ENCODE peak calls at places on chromosomes 4 and X, in seven cellular contexts. Q, G, I, E, N, T and O are unnamed samples.

GRCh38 chr4:37603070-37603468 is 83.1 kb downstream of the RELL1 start:
- DNase-seq in Q (peak), G (peak), I (peak), E (peak), N (peak), T (peak), O (peak)

GRCh38 chr4:115950806-115951205 is 837.4 kb upstream of the NDST4 start:
- DNase-seq in Q (no peak), G (no peak), I (no peak), E (no peak), N (no peak), T (no peak), O (no peak)

GRCh38 chr4:47623916-47624554 is 139.0 kb downstream of the ATP10D start:
- DNase-seq in Q (no peak), G (peak), I (no peak), E (peak), N (no peak), T (no peak), O (peak)

GRCh38 chrX:8191022-8191421 is 20.0 kb upstream of the VCX2 start:
- DNase-seq in Q (no peak), G (no peak), I (no peak), E (no peak), N (peak), T (no peak), O (peak)

GRCh38 chrX:110745288-110745687 is 50.3 kb downstream of the CHRDL1 start:
- DNase-seq in Q (no peak), G (no peak), I (no peak), E (no peak), N (no peak), T (no peak), O (no peak)

GRCh38 chr4:4838602-4839470 is 20.6 kb upstream of the MSX1 start:
- DNase-seq in Q (no peak), G (no peak), I (peak), E (no peak), N (no peak), T (no peak), O (peak)

GRCh38 chrX:154607370-154607769 is 11.7 kb downstream of the CTAG1B start:
- DNase-seq in Q (no peak), G (no peak), I (no peak), E (no peak), N (no peak), T (no peak), O (no peak)

GRCh38 chrX:40153335-40154221 is 55.8 kb upstream of the BCOR start:
- DNase-seq in Q (no peak), G (no peak), I (peak), E (peak), N (no peak), T (no peak), O (peak)

GRCh38 chr4:165070560-165070959 is 16.9 kb downstream of the TRIM75 start:
- DNase-seq in Q (no peak), G (no peak), I (no peak), E (no peak), N (no peak), T (no peak), O (no peak)

GRCh38 chrX:3960952-3961351 is 247.5 kb upstream of the PRKX start:
- DNase-seq in Q (no peak), G (no peak), I (no peak), E (no peak), N (no peak), T (no peak), O (no peak)

GRCh38 chr4:177323416-177323815 is 13.7 kb downstream of the NEIL3 start:
- DNase-seq in Q (no peak), G (no peak), I (no peak), E (no peak), N (no peak), T (no peak), O (no peak)

GRCh38 chrX:134685662-134686061 is 27.4 kb upstream of the PLAC1 start:
- DNase-seq in Q (no peak), G (peak), I (no peak), E (peak), N (no peak), T (no peak), O (no peak)

GRCh38 chr4:74037076-74037475 is 1.4 kb downstream of the CXCL3 start:
- DNase-seq in Q (no peak), G (no peak), I (peak), E (no peak), N (no peak), T (no peak), O (peak)

GRCh38 chrX:45479835-45480422 is 279.3 kb upstream of the DIPK2B start:
- DNase-seq in Q (no peak), G (peak), I (no peak), E (peak), N (peak), T (no peak), O (peak)

GRCh38 chrX:39525758-39526157 is 572.0 kb downstream of the BCOR start:
- DNase-seq in Q (no peak), G (no peak), I (peak), E (no peak), N (no peak), T (no peak), O (no peak)

GRCh38 chr4:122884504-122884903 is 37.9 kb downstream of the NUDT6 start:
- DNase-seq in Q (no peak), G (no peak), I (no peak), E (no peak), N (no peak), T (no peak), O (no peak)
- H4K8ac ChIP-seq in Q (no peak), G (no peak), I (no peak), E (no peak), N (no peak), T (no peak), O (no peak)

GRCh38 chrX:53265771-53266170 is 15.6 kb downstream of the IQSEC2 start:
- DNase-seq in Q (no peak), G (peak), I (no peak), E (peak), N (no peak), T (no peak), O (no peak)

GRCh38 chrX:53266914-53267313 is 14.5 kb downstream of the IQSEC2 start:
- DNase-seq in Q (no peak), G (no peak), I (no peak), E (no peak), N (no peak), T (no peak), O (no peak)

GRCh38 chrX:53269536-53270107 is 11.8 kb downstream of the IQSEC2 start:
- DNase-seq in Q (no peak), G (no peak), I (no peak), E (no peak), N (no peak), T (no peak), O (no peak)

GRCh38 chrX:53266175-53266574 is 15.2 kb downstream of the IQSEC2 start:
- DNase-seq in Q (no peak), G (no peak), I (no peak), E (no peak), N (no peak), T (no peak), O (no peak)

DNA sequence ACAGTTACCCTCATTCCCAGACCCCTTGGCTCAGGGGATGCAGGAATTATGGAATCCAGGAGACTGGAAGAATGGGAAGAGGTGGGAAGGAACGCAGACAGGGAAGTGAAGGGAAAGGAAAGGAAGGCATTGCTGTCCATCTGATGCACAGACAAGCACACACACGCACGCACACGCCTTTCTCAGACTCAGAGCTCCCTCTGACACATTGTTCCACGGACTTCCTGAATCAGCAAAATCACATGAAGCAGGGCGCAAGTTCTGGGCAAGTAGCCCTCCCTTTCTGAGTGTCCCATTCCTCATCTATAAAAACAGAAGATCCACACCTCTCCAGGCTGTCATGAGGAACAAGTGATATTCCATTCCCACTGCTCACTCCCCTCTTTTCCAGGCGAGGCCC is 13.2 kb downstream of the IQSEC2 start:
- DNase-seq in Q (no peak), G (no peak), I (no peak), E (no peak), N (no peak), T (no peak), O (no peak)
- H3K4me2 ChIP-seq in Q (no peak), G (no peak), I (no peak), E (no peak), N (no peak), T (no peak), O (no peak)

DNA sequence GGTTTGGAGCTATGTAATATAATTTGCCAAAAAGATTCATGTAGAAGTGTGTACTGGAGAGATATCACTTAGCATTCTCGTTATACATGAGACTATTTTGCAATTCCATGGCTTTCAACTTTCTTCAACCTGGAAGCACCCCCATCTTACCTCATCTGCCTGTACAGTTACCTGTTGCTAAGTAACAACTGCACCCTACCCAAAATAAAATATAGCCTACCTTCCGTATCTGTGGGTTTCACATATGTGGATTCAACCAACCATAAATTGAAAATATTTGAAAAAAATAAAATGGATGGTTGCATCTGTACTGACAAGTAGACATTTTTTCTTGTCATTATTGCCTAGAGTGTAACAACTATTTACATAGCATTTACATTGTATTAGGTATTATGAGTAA is 278.3 kb downstream of the PPP1R2C start:
- DNase-seq in Q (no peak), G (no peak), I (no peak), E (no peak), N (no peak), T (no peak), O (no peak)
- H3K18ac ChIP-seq in Q (no peak), G (no peak), I (no peak), E (no peak), N (no peak), T (no peak), O (no peak)

GRCh38 chr4:103934178-103934789 is 214.5 kb upstream of the TACR3 start:
- DNase-seq in Q (peak), G (peak), I (no peak), E (peak), N (peak), T (no peak), O (peak)

GRCh38 chr4:103923551-103923950 is 203.8 kb upstream of the TACR3 start:
- DNase-seq in Q (no peak), G (no peak), I (no peak), E (no peak), N (no peak), T (no peak), O (no peak)

GRCh38 chr4:103928370-103928769 is 208.6 kb upstream of the TACR3 start:
- DNase-seq in Q (no peak), G (no peak), I (no peak), E (no peak), N (no peak), T (no peak), O (no peak)
- H4K8ac ChIP-seq in Q (no peak), G (no peak), I (no peak), E (no peak), N (no peak), T (no peak), O (no peak)

GRCh38 chr4:80486603-80487002 is 151.1 kb downstream of the CFAP299 start:
- DNase-seq in Q (peak), G (no peak), I (no peak), E (no peak), N (no peak), T (no peak), O (peak)
- H3K4me2 ChIP-seq in Q (no peak), G (no peak), I (no peak), E (no peak), N (no peak), T (no peak), O (no peak)

GRCh38 chr4:106266201-106266600 is 49.8 kb downstream of the TBCK start:
- DNase-seq in Q (no peak), G (peak), I (no peak), E (peak), N (peak), T (no peak), O (peak)

GRCh38 chr4:106268731-106269272 is 47.2 kb downstream of the TBCK start:
- DNase-seq in Q (no peak), G (no peak), I (no peak), E (no peak), N (no peak), T (no peak), O (no peak)

GRCh38 chr4:106273831-106274230 is 42.2 kb downstream of the TBCK start:
- DNase-seq in Q (no peak), G (peak), I (no peak), E (peak), N (peak), T (no peak), O (peak)

GRCh38 chr4:106270708-106271107 is 45.3 kb downstream of the TBCK start:
- DNase-seq in Q (no peak), G (no peak), I (no peak), E (no peak), N (no peak), T (no peak), O (no peak)
- H3K18ac ChIP-seq in Q (no peak), G (no peak), I (no peak), E (no peak), N (no peak), T (no peak), O (no peak)

GRCh38 chrX:30666094-30666493 is 12.9 kb downstream of the GK start:
- DNase-seq in Q (no peak), G (no peak), I (no peak), E (no peak), N (no peak), T (no peak), O (no peak)
- H4K8ac ChIP-seq in Q (no peak), G (no peak), I (no peak), E (no peak), N (no peak), T (no peak), O (no peak)

GRCh38 chr4:105715692-105716278 is 7.2 kb downstream of the GSTCD start:
- DNase-seq in Q (no peak), G (peak), I (no peak), E (peak), N (no peak), T (no peak), O (no peak)
- H3K4me2 ChIP-seq in Q (no peak), G (peak), I (no peak), E (no peak), N (no peak), T (no peak), O (no peak)